ENCODE peak calls at places on chromosomes 12 and 14, in eight cellular contexts. S, N, E, V, X, I, R and J are unnamed samples.

GRCh38 chr12:7650091-7650490 is 15.6 kb downstream of the APOBEC1 start:
- DNase-seq in I (no peak), N (no peak), E (no peak), X (no peak), S (no peak), V (no peak), R (no peak), J (no peak)

GRCh38 chr12:1929985-1930815 is 11.7 kb upstream of the CACNA2D4 start:
- DNase-seq in X (no peak), V (no peak), N (no peak), S (no peak), I (no peak), R (no peak), E (no peak), J (no peak)

GRCh38 chr12:49121047-49121696 is 10.0 kb downstream of the TUBA1B start:
- DNase-seq in N (peak), R (peak), I (peak), S (peak), V (peak), E (peak), X (no peak), J (no peak)

GRCh38 chr12:102376251-102376747 is 104.1 kb downstream of the IGF1 start:
- DNase-seq in V (no peak), I (peak), R (no peak), S (no peak), E (no peak), X (no peak), N (peak), J (no peak)

GRCh38 chr12:49349266-49349665 is 2.6 kb downstream of the DNAJC22 start:
- DNase-seq in E (no peak), R (no peak), X (no peak), I (no peak), S (no peak), V (no peak), N (no peak), J (no peak)

GRCh38 chr12:65935906-65936528 is 111.7 kb downstream of the HMGA2 start:
- DNase-seq in I (peak), R (no peak), E (no peak), V (no peak), S (no peak), X (no peak), N (peak), J (no peak)

GRCh38 chr14:64806202-64806861 is 73.4 kb downstream of the SPTB start:
- DNase-seq in I (peak), E (no peak), V (peak), X (peak), R (no peak), N (peak), S (no peak), J (no peak)

GRCh38 chr12:96719671-96720362 is 187.2 kb upstream of the NEDD1 start:
- DNase-seq in N (peak), V (peak), S (no peak), X (no peak), E (no peak), I (peak), R (no peak), J (no peak)

GRCh38 chr12:9647825-9648700 is 21.4 kb upstream of the CLEC2D start:
- DNase-seq in X (peak), N (peak), E (peak), R (peak), S (no peak), I (peak), V (peak), J (peak)

GRCh38 chr14:95077380-95077779 is 79.9 kb downstream of the DICER1 start:
- DNase-seq in I (no peak), R (no peak), X (no peak), V (no peak), N (no peak), E (no peak), S (no peak), J (no peak)

GRCh38 chr12:57260366-57260765 is 9.4 kb upstream of the STAC3 start:
- DNase-seq in V (no peak), S (no peak), E (no peak), R (no peak), I (no peak), X (no peak), N (no peak), J (no peak)

GRCh38 chr12:131370791-131371579 is 339.9 kb upstream of the SFSWAP start:
- DNase-seq in R (no peak), N (no peak), I (no peak), V (no peak), S (no peak), E (no peak), X (no peak), J (no peak)

GRCh38 chr12:754871-755562 is 2.6 kb downstream of the WNK1 start:
- DNase-seq in I (peak), E (no peak), V (peak), X (no peak), N (peak), R (no peak), S (no peak), J (no peak)

DNA sequence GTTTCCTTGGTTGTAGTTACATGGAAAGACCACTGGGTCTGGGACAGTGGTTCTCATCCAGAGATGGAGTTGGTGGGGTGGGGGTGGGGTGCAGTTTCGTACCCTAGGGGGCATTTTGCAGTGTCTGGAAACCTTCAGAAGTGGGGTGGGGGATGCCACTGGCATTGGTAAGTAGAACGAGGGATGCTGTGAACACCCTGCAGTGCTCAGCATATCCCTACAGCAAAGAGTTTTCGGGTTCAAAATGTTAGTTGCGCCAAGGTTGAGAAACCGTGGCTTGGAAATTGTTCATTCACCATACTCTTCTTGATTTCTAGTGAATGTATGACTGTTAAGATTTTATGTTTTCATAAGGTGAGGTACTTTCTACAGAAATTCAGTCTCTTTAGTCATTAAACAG is 28.7 kb downstream of the TRAF3 start:
- DNase-seq in I (no peak), V (no peak), X (no peak), N (no peak), S (no peak), R (no peak), E (no peak), J (no peak)
- TF ChIP-seq CTCF in I (no peak), V (no peak), X (no peak), N (no peak), S (peak), R (no peak), E (no peak), J (no peak)

DNA sequence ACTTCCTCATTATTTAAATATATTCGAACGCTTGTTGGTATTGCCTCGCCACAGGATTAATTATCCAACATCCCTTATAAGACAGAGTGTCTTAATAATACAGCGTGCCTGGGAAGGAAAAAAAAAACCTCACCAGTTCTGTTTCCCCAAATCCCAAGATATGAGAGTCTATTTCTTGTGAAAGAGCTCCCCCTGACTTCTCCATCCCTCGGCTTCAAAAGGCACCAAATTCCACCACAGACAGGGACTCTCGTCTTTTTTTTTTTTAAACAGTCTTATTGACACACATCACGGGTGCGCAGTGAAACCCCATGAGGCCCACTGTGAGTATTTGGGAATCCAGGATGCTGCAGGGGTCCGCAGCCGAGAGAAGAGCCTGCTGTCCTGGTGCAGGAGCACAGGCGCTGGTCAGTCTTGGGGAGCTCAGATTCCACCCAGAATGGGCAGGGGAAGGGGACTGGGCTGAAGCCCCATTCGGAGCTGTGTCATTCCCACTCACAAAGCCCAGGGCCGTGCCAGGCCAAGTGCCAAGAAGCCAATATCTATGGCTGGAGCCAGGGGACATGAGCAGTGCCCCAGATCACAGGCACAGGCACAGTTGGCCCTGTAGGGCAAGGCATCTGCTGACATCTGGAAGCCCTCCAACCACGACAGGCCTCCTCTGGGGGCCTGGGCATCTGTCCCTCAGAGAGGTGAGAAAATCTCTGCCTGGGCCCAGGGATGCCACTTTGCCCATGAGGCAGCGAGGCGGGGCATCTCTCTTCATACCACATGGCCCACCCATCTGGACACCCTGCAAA is 71.9 kb downstream of the BCL11B start:
- DNase-seq in N (no peak), R (no peak), X (no peak), V (no peak), E (no peak), I (no peak), S (no peak), J (no peak)
- TF ChIP-seq CTCF in N (no peak), R (no peak), X (no peak), V (no peak), E (no peak), I (no peak), S (no peak), J (no peak)

GRCh38 chr14:74906923-74907620 is 16.0 kb downstream of the RPS6KL1 start:
- DNase-seq in N (no peak), I (no peak), V (no peak), X (no peak), S (no peak), E (no peak), R (no peak), J (no peak)
- TF ChIP-seq CTCF in N (no peak), I (no peak), V (no peak), X (no peak), S (peak), E (peak), R (no peak), J (no peak)

GRCh38 chr14:105280525-105280924 is 20.3 kb downstream of the BRF1 start:
- DNase-seq in S (no peak), E (no peak), R (no peak), X (no peak), V (peak), I (no peak), N (no peak), J (no peak)
- TF ChIP-seq CTCF in S (no peak), E (no peak), R (no peak), X (no peak), V (no peak), I (no peak), N (no peak), J (no peak)

GRCh38 chr12:45895961-45896360 is 94.4 kb downstream of the SCAF11 start:
- DNase-seq in I (no peak), V (no peak), X (no peak), E (no peak), S (no peak), R (no peak), N (no peak), J (no peak)

GRCh38 chr12:45898094-45898493 is 92.3 kb downstream of the SCAF11 start:
- DNase-seq in S (no peak), E (no peak), V (no peak), X (no peak), I (no peak), R (no peak), N (no peak), J (no peak)

GRCh38 chr12:45890276-45890675 is 100.1 kb downstream of the SCAF11 start:
- DNase-seq in S (no peak), E (no peak), I (no peak), V (no peak), R (no peak), N (no peak), X (no peak), J (no peak)

GRCh38 chr12:45887544-45887943 is 102.8 kb downstream of the SCAF11 start:
- DNase-seq in X (no peak), R (no peak), I (no peak), V (no peak), N (no peak), S (no peak), E (no peak), J (no peak)

DNA sequence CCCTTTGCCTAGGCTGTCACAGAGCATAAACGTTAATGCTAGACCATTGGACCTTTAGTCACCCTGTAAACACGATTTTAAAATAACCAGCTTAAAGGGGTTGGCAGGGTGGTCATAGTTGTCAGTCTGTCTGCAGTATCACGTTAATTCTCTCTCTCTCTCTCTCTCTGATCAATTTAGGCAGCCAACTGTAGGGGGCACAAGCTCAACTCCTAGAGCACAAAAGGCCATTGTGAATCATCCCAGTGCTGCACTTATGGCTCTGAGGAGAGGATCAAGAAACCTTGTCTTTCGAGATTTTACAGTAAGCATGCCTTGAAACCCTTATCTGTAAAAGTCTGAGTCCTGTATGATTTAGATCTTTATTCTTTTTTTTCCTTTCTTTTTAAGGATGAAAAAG is 97.1 kb downstream of the SCAF11 start:
- DNase-seq in N (no peak), R (no peak), V (no peak), S (peak), X (no peak), I (peak), E (peak), J (no peak)
- TF ChIP-seq CTCF in N (peak), R (no peak), V (no peak), S (peak), X (no peak), I (peak), E (no peak), J (peak)

DNA sequence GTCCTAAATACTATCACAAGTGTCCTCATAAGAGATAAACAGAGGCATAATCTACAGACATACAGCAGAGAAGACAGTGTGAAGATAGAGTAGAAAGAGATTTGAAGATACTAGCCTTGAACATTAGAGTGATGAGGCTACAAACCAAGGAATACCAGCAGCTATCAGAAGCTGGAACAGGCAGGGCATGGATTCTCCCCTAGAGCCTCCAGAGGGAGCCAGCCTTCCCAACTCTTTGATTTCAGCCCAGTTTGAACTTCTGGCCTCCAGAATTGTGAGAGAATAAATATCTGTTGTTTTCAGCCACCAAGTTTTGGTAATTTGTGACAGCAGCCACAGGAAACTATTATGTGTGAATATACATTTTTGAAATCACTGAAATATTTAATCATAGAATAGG is 47.2 kb downstream of the CCDC91 start:
- DNase-seq in X (no peak), R (no peak), N (no peak), V (no peak), S (no peak), I (peak), E (no peak), J (no peak)
- TF ChIP-seq CTCF in X (no peak), R (no peak), N (no peak), V (no peak), S (peak), I (peak), E (peak), J (no peak)

DNA sequence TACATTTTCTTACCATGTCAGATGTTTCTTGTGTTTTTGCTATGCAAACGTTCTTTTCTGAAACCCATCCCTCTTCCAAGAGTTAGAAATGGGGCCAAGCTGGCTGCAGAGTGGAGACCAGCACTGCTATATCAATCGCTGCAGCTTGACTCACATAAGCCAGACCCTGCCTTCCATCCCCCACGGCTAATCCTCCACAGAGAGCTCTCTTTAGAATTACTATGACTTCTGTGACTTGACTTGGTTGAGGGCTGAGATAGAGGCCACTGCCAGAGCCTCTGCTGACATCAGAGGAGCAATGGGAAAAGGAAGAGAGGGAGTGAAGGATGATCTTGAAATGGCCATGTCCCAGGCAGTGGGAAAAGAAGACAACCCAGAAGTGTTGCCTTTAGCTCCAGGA is 148.0 kb downstream of the DACT1 start:
- DNase-seq in S (no peak), X (no peak), R (no peak), I (no peak), E (no peak), V (no peak), N (no peak), J (no peak)
- TF ChIP-seq CTCF in S (no peak), X (no peak), R (no peak), I (no peak), E (no peak), V (no peak), N (no peak), J (no peak)

DNA sequence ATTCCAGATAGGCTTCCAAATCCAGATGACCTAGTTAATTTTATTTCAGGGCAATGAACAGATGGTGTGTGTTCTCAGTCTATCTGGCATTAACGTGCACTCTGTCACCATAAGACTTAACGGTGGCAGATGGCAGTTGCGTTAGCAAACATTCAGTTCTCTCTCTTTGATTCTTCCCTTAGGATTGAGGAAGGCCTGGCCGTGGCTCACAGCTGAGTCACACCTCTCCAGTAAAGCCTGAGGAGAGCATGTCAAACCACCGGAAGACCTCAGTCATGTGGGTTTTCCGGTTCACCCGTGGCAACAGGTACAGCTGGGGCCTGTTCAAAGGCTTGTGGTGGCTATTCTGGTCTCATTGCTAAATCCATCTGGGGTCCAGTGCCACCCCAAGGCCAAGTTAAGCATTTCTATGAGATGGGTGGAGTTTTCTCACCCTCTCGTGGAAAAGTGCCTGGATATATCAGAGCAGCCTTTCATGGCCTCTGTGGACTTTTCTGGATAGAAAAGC is 545.1 kb upstream of the ATP2B1 start:
- DNase-seq in V (peak), R (peak), S (peak), X (peak), N (peak), I (peak), E (no peak), J (no peak)
- TF ChIP-seq CTCF in V (no peak), R (no peak), S (peak), X (no peak), N (peak), I (peak), E (no peak), J (no peak)